ENCODE peak calls at places on chromosomes 2 and 18, in seven cellular contexts. G, Z, F, K, B, V and W are unnamed samples.

GRCh38 chr18:72828601-72829000 is 39.2 kb downstream of the NETO1 start:
- DNase-seq in G (no peak), Z (no peak), F (no peak), K (no peak), B (no peak), V (no peak), W (no peak)

GRCh38 chr2:3627500-3628100 is 30.4 kb upstream of the ALLC start:
- DNase-seq in G (no peak), Z (no peak), F (no peak), K (no peak), B (no peak), V (peak), W (no peak)

GRCh38 chr2:205686231-205687017 is 4.1 kb downstream of the NRP2 start:
- DNase-seq in G (peak), Z (no peak), F (no peak), K (no peak), B (no peak), V (no peak), W (no peak)

GRCh38 chr2:141767051-141767450 is 363.8 kb downstream of the LRP1B start:
- DNase-seq in G (no peak), Z (no peak), F (no peak), K (no peak), B (no peak), V (no peak), W (no peak)

GRCh38 chr2:79512442-79513401 is at the start of gene CTNNA2:
- DNase-seq in G (peak), Z (peak), F (no peak), K (peak), B (peak), V (peak), W (no peak)

GRCh38 chr2:31253344-31254155 is 19.6 kb downstream of the EHD3 start:
- DNase-seq in G (no peak), Z (no peak), F (no peak), K (peak), B (no peak), V (no peak), W (no peak)

GRCh38 chr2:212970132-212970531 is 181.3 kb downstream of the IKZF2 start:
- DNase-seq in G (no peak), Z (no peak), F (no peak), K (no peak), B (no peak), V (no peak), W (no peak)

GRCh38 chr2:230974096-230974913 is 21.6 kb upstream of the SPATA3 start:
- DNase-seq in G (no peak), Z (no peak), F (peak), K (peak), B (no peak), V (no peak), W (no peak)

GRCh38 chr18:74796928-74797576 is 199.4 kb downstream of the ZNF407 start:
- DNase-seq in G (peak), Z (no peak), F (no peak), K (no peak), B (no peak), V (no peak), W (no peak)

GRCh38 chr2:126979604-126980003 is 80.9 kb downstream of the TEX51 start:
- DNase-seq in G (no peak), Z (peak), F (no peak), K (no peak), B (no peak), V (no peak), W (no peak)

GRCh38 chr2:30990176-30990575 is 148.1 kb downstream of the GALNT14 start:
- DNase-seq in G (no peak), Z (no peak), F (no peak), K (no peak), B (no peak), V (no peak), W (no peak)

GRCh38 chr2:205477016-205477705 is 205.1 kb upstream of the NRP2 start:
- DNase-seq in G (no peak), Z (no peak), F (no peak), K (no peak), B (no peak), V (no peak), W (no peak)

GRCh38 chr2:73292906-73293533 is 328 bp downstream of the EGR4 start:
- DNase-seq in G (no peak), Z (no peak), F (no peak), K (peak), B (no peak), V (no peak), W (no peak)

GRCh38 chr18:31058897-31059296 is 16.4 kb upstream of the DSC3 start:
- DNase-seq in G (no peak), Z (no peak), F (no peak), K (no peak), B (no peak), V (no peak), W (no peak)

GRCh38 chr2:37786153-37786809 is 114.8 kb upstream of the CDC42EP3 start:
- DNase-seq in G (no peak), Z (no peak), F (no peak), K (no peak), B (no peak), V (no peak), W (no peak)